ENCODE peak calls at places on chromosomes 2 and 18, in four cellular contexts. I, K, L and A are unnamed samples.

GRCh38 chr18:80197490-80197889 is 49.8 kb downstream of the PARD6G start:
- DNase-seq in I (no peak), L (no peak), K (peak; percentile 2), A (peak; percentile 28)

GRCh38 chr2:230773039-230773773 is 60.6 kb downstream of the CAB39 start:
- DNase-seq in K (no peak), L (no peak), I (no peak), A (no peak)

GRCh38 chr2:62032096-62032495 is 126.6 kb downstream of the COMMD1 start:
- DNase-seq in I (no peak), K (no peak), L (no peak), A (no peak)

GRCh38 chr2:149038442-149039212 is at the start of gene LYPD6B:
- DNase-seq in L (no peak), K (no peak), I (no peak), A (peak; percentile 58)

GRCh38 chr2:186017278-186017677 is 278.7 kb downstream of the FSIP2 start:
- DNase-seq in I (no peak), K (no peak), L (no peak), A (no peak)

GRCh38 chr18:13175754-13176210 is 42.8 kb upstream of the LDLRAD4 start:
- DNase-seq in I (no peak), K (no peak), L (no peak), A (no peak)

GRCh38 chr18:59988098-59988706 is 88.4 kb downstream of the PMAIP1 start:
- DNase-seq in L (peak; percentile 68), I (peak; percentile 21), K (peak; percentile 67), A (peak; percentile 82)

GRCh38 chr2:71922501-71923142 is 225.0 kb downstream of the CYP26B1 start:
- DNase-seq in L (no peak), I (no peak), K (no peak), A (no peak)

GRCh38 chr18:59690216-59691045 is 6.8 kb downstream of the CCBE1 start:
- DNase-seq in L (no peak), K (peak; percentile 45), I (no peak), A (no peak)

GRCh38 chr2:138846216-138846821 is 66.1 kb upstream of the NXPH2 start:
- DNase-seq in I (no peak), K (peak; percentile 9), L (peak; percentile 24), A (peak; percentile 53)

GRCh38 chr2:71895320-71896161 is 252.1 kb downstream of the CYP26B1 start:
- DNase-seq in I (no peak), L (no peak), K (no peak), A (no peak)

GRCh38 chr2:117980783-117981676 is 32.8 kb downstream of the CCDC93 start:
- DNase-seq in K (peak; percentile 97), L (peak; percentile 89), I (peak; percentile 25), A (peak; percentile 94)

GRCh38 chr2:201191132-201191875 is 8.4 kb downstream of the CASP10 start:
- DNase-seq in K (no peak), L (no peak), I (no peak), A (peak; percentile 61)

GRCh38 chr18:63079114-63079513 is 240.5 kb downstream of the BCL2 start:
- DNase-seq in K (no peak), I (no peak), L (no peak), A (no peak)

GRCh38 chr18:45104071-45104440 is 423.4 kb downstream of the SETBP1 start:
- DNase-seq in L (no peak), K (no peak), I (no peak), A (no peak)

GRCh38 chr2:56130463-56131070 is 53.2 kb upstream of the CCDC85A start:
- DNase-seq in I (peak; percentile 15), K (peak; percentile 60), L (peak; percentile 43), A (peak; percentile 71)

GRCh38 chr2:70141754-70142589 is 48.8 kb downstream of the C2orf42 start:
- DNase-seq in K (peak; percentile 47), I (no peak), L (peak; percentile 62), A (peak; percentile 66)

GRCh38 chr2:126900646-126901319 is 2.1 kb downstream of the TEX51 start:
- DNase-seq in K (no peak), L (no peak), I (no peak), A (no peak)

GRCh38 chr2:236874866-236875481 is 210.7 kb upstream of the COPS8 start:
- DNase-seq in I (no peak), L (no peak), K (no peak), A (no peak)

GRCh38 chr2:233446616-233447305 is 92.5 kb downstream of the DGKD start:
- DNase-seq in K (no peak), I (no peak), L (no peak), A (no peak)

GRCh38 chr2:219571311-219572236 is at the start of gene OBSL1:
- DNase-seq in K (peak; percentile 77), I (peak; percentile 22), L (peak; percentile 73), A (peak; percentile 75)

GRCh38 chr2:69177063-69177771 is 164.2 kb downstream of the ANTXR1 start:
- DNase-seq in I (peak; percentile 89), K (peak; percentile 100), L (peak; percentile 88), A (peak; percentile 93)

GRCh38 chr2:232372231-232373208 is 6.0 kb upstream of the ALPP start:
- DNase-seq in K (peak; percentile 54), I (no peak), L (no peak), A (peak; percentile 10)

GRCh38 chr2:176001281-176001902 is 675 bp downstream of the LNPK start:
- DNase-seq in I (no peak), K (peak; percentile 45), L (peak; percentile 58), A (peak; percentile 80)

GRCh38 chr2:165957030-165957675 is 3.6 kb upstream of the TTC21B start:
- DNase-seq in I (no peak), K (no peak), L (no peak), A (no peak)

GRCh38 chr2:112885503-112885897 is 25.5 kb upstream of the IL37 start:
- DNase-seq in L (no peak), K (peak; percentile 26), I (no peak), A (no peak)

GRCh38 chr2:85420743-85421705 is 2.5 kb downstream of the SH2D6 start:
- DNase-seq in K (peak; percentile 79), L (peak; percentile 84), I (peak; percentile 58), A (peak; percentile 90)

GRCh38 chr18:62991959-62992358 is 276.6 kb downstream of the PHLPP1 start:
- DNase-seq in K (no peak), L (no peak), I (no peak), A (no peak)

GRCh38 chr2:134198006-134198634 is 55.8 kb upstream of the MGAT5 start:
- DNase-seq in L (no peak), K (no peak), I (peak; percentile 6), A (no peak)

DNA sequence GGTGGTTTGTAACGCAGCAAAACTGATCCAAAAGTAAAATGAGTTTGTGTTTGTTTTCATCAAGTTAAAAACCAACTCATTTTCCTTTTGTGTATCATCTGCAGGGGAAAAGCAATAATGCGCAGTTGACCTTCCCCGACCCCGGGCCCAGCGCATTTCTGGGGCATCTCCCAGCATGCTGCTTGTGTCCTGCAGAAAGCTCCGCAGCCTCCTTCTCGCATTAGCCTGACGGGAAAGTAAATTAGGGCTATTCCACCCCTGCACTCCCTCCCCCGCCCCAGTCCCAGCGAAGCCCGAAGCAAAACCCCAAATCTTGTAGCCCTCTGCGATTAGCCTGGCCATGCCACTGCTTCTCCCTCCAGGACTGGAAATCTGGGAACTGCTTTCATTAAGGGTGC is 82.0 kb upstream of the PPM1B start:
- DNase-seq in I (no peak), K (no peak), L (no peak), A (no peak)
- H3K4me3 ChIP-seq in I (no peak overlapping the region), K (peak overlapping the region; percentile 58), L (no peak overlapping the region), A (peak overlapping the region; percentile 73)

DNA sequence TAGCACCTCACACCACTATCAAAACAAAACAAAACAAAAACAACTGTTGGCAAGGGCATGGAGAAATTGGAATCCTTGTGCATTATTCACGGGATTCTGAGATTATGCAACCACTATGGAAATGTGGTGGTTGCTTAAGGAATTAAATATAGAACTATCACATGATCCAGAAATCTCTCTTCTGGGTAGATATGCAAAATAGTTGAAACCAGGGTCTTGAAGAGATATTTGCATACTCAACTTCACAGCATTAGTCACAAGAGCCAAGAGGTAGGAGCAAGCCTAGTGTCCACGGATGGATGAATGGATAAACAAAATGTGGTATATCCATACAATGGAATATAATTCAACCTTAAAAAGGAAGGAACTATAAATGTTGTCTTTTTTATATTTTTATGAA is 7.0 kb downstream of the TMEM131 start:
- DNase-seq in I (no peak), L (no peak), K (peak; percentile 10), A (no peak)
- H3K4me3 ChIP-seq in I (no peak overlapping the region), L (no peak overlapping the region), K (no peak overlapping the region), A (no peak overlapping the region)

GRCh38 chr18:58578321-58578720 is 50.6 kb downstream of the ALPK2 start:
- DNase-seq in I (no peak), K (peak; percentile 42), L (peak; percentile 78), A (peak; percentile 70)
- H3K4me3 ChIP-seq in I (peak overlapping the region; percentile 38), K (peak overlapping the region; percentile 85), L (peak overlapping the region; percentile 50), A (peak overlapping the region; percentile 81)

GRCh38 chr18:73688851-73689659 is 458.6 kb downstream of the FBXO15 start:
- DNase-seq in I (no peak), L (peak; percentile 93), K (peak; percentile 93), A (peak; percentile 86)
- H3K4me3 ChIP-seq in I (no peak overlapping the region), L (no peak overlapping the region), K (peak overlapping the region; percentile 4), A (no peak overlapping the region)

GRCh38 chr18:70258243-70258642 is 30.6 kb upstream of the SOCS6 start:
- DNase-seq in K (no peak), L (no peak), I (no peak), A (no peak)

GRCh38 chr18:70256994-70257393 is 31.9 kb upstream of the SOCS6 start:
- DNase-seq in I (no peak), L (no peak), K (no peak), A (no peak)

GRCh38 chr18:70260683-70261082 is 28.2 kb upstream of the SOCS6 start:
- DNase-seq in L (no peak), K (no peak), I (no peak), A (no peak)

GRCh38 chr18:70261141-70261788 is 27.6 kb upstream of the SOCS6 start:
- DNase-seq in K (no peak), I (no peak), L (no peak), A (no peak)

GRCh38 chr18:70256184-70256583 is 32.7 kb upstream of the SOCS6 start:
- DNase-seq in L (no peak), I (no peak), K (no peak), A (no peak)
- H3K4me3 ChIP-seq in L (no peak overlapping the region), I (no peak overlapping the region), K (no peak overlapping the region), A (no peak overlapping the region)

DNA sequence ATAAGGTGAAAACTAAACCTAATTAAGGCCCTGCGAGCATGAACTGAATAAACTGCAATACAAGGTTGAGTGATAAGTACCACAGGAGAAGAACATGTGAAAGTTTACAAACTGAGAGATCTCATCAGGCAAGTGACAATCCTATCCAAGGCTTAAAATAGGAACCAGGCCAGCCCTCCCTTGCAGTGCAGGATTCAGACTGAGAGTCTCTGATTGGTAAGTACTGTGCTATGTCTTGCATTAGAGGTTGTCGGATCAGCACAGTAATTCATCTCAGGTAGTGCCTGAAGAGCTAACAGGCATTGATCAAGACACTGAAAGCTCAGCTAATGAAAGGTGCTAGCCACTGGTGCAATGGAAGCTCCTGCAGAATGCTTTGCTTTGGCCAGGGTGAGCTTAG is 801.7 kb upstream of the ID2 start:
- DNase-seq in I (no peak), K (no peak), L (no peak), A (no peak)
- H3K4me3 ChIP-seq in I (no peak overlapping the region), K (no peak overlapping the region), L (no peak overlapping the region), A (no peak overlapping the region)